ENCODE peak calls at places on chromosomes 1 and 21, in ten cellular contexts. B is HTR-8/SVneo; Z is NCI-H446 treated with DMSO at 0.1 percent for 48 hours; D is ELR; C is right atrium auricular region; Q is activated T-helper 1 cell treated with Interleukin-2 at 50 U/mL for 16 hours; V is effector CD8-positive, alpha-beta T cell; J is T-helper 22 cell; Y is ACHN; O is frontal cortex. L is an unnamed sample.

GRCh38 chr1:150221552-150221951 is 14.4 kb downstream of the ANP32E start:
- DNase-seq in V (no peak), J (no peak), Z (no peak), Q (no peak), Y (peak; percentile 37), C (no peak), O (no peak), B (no peak), D (peak; percentile 56), L (peak; percentile 49)

GRCh38 chr1:69246109-69246508 is 321.6 kb upstream of the LRRC7 start:
- DNase-seq in O (no peak), Q (no peak), Z (peak; percentile 92), B (no peak), C (no peak), D (no peak), V (no peak), Y (no peak), J (no peak), L (no peak)

GRCh38 chr1:165833358-165833757 is 5.9 kb downstream of the UCK2 start:
- DNase-seq in B (no peak), Z (no peak), C (no peak), Q (no peak), V (no peak), J (no peak), D (no peak), O (no peak), Y (no peak), L (no peak)

GRCh38 chr21:46216132-46216747 is 12.3 kb downstream of the LSS start:
- DNase-seq in Q (no peak), O (no peak), C (no peak), D (no peak), V (no peak), Y (no peak), J (no peak), Z (no peak), B (no peak), L (no peak)

GRCh38 chr1:101697057-101697456 is 299.7 kb downstream of the OLFM3 start:
- DNase-seq in Z (peak; percentile 53), C (no peak), Y (peak; percentile 7), Q (no peak), V (no peak), B (no peak), O (no peak), D (peak; percentile 47), J (no peak), L (peak; percentile 36)

GRCh38 chr1:45297604-45298356 is 28.9 kb upstream of the HPDL start:
- DNase-seq in J (no peak), V (no peak), B (no peak), D (no peak), Y (no peak), O (no peak), Z (no peak), C (peak; percentile 11), Q (no peak), L (no peak)

GRCh38 chr1:168127493-168127892 is 9.2 kb downstream of the GPR161 start:
- DNase-seq in B (no peak), Y (no peak), Q (no peak), J (no peak), Z (no peak), D (no peak), O (no peak), V (no peak), C (no peak), L (no peak)

GRCh38 chr21:37877171-37877570 is 39.1 kb downstream of the KCNJ6 start:
- DNase-seq in Y (peak; percentile 12), D (peak; percentile 40), B (no peak), O (no peak), J (no peak), Z (no peak), V (no peak), C (no peak), Q (no peak), L (no peak)

GRCh38 chr1:219442575-219442974 is 170.3 kb downstream of the ZC3H11B start:
- DNase-seq in J (no peak), O (no peak), V (no peak), Q (no peak), Z (no peak), D (peak; percentile 84), Y (no peak), C (no peak), B (no peak), L (peak; percentile 31)

GRCh38 chr1:226601456-226601855 is 52.9 kb downstream of the STUM start:
- DNase-seq in Y (no peak), Q (no peak), O (no peak), V (no peak), C (no peak), D (no peak), Z (no peak), J (no peak), B (no peak), L (no peak)

GRCh38 chr1:100736766-100737165 is 17.2 kb downstream of the VCAM1 start:
- DNase-seq in V (no peak), O (no peak), Z (peak; percentile 42), Y (no peak), B (peak; percentile 9), D (peak; percentile 63), C (no peak), Q (no peak), J (no peak), L (no peak)

GRCh38 chr1:65065535-65066378 is 82.2 kb upstream of the AK4 start:
- DNase-seq in Z (no peak), O (peak; percentile 29), V (no peak), B (no peak), D (peak; percentile 6), Y (no peak), Q (no peak), J (no peak), C (no peak), L (peak; percentile 6)

GRCh38 chr1:230153655-230154296 is 86.7 kb downstream of the GALNT2 start:
- DNase-seq in B (no peak), D (no peak), J (no peak), Y (no peak), C (peak; percentile 81), Z (no peak), O (no peak), Q (no peak), V (no peak), L (peak; percentile 70)

GRCh38 chr1:24866211-24867063 is 63.6 kb downstream of the RUNX3 start:
- DNase-seq in D (no peak), Y (no peak), O (no peak), B (no peak), Z (no peak), J (no peak), Q (no peak), C (peak; percentile 40), V (no peak), L (no peak)

GRCh38 chr1:176957603-176958002 is 206.9 kb downstream of the ASTN1 start:
- DNase-seq in Y (no peak), O (no peak), V (no peak), C (no peak), J (no peak), D (no peak), Q (no peak), Z (no peak), B (no peak), L (no peak)

GRCh38 chr1:214396319-214396718 is 115.4 kb downstream of the SMYD2 start:
- DNase-seq in V (no peak), J (no peak), B (no peak), Y (no peak), C (no peak), D (no peak), Q (no peak), O (no peak), Z (no peak), L (no peak)

GRCh38 chr1:167913895-167914502 is at the start of gene ADCY10:
- DNase-seq in D (no peak), Z (no peak), V (no peak), B (no peak), Q (no peak), C (no peak), J (no peak), O (no peak), Y (no peak), L (no peak)

GRCh38 chr1:10932088-10932487 is 80.4 kb upstream of the TARDBP start:
- DNase-seq in B (no peak), D (no peak), Y (no peak), Z (no peak), Q (no peak), V (no peak), C (no peak), O (no peak), J (no peak), L (no peak)